ENCODE peak calls at places on chromosomes 7 and 10, in ten cellular contexts. X is frontal cortex; M is posterior cingulate gyrus; T is endothelial cell; B is natural killer cell treated with Interleukin-12 subunit alpha and Interleukin-12 subunit beta and Interleukin-15 and Interleukin-18, amount 100 ng/mL, for 72 hours; E is stimulated activated CD4-positive, alpha-beta T cell treated with anti-CD3 and anti-CD28 coated beads, Interleukin-12 subunit alpha, Interleukin-12 subunit beta, amount 100 ng/mL, for 24 hours; F is retina; N is SIG-M5; K is RWPE1; D is NB4. R is an unnamed sample.

GRCh38 chr10:135601-136464 is 578 bp downstream of the ZMYND11 start:
- DNase-seq in N (no peak), T (peak), B (peak), K (peak), X (peak), E (peak), M (peak), F (peak), D (peak), R (peak)

GRCh38 chr7:28106316-28106957 is 74.2 kb downstream of the JAZF1 start:
- DNase-seq in E (no peak), B (no peak), F (no peak), K (no peak), N (no peak), M (peak), D (no peak), X (peak), T (no peak), R (no peak)

GRCh38 chr7:68706291-68706690 is 892.0 kb upstream of the AUTS2 start:
- DNase-seq in M (no peak), K (no peak), E (no peak), F (no peak), T (no peak), D (peak), X (no peak), N (no peak), B (no peak), R (no peak)

GRCh38 chr10:14384096-14384730 is 53.5 kb upstream of the FRMD4A start:
- DNase-seq in B (no peak), K (no peak), T (no peak), X (no peak), M (no peak), N (no peak), E (no peak), F (no peak), D (no peak), R (no peak)

GRCh38 chr7:47218378-47219176 is 363.3 kb downstream of the TNS3 start:
- DNase-seq in D (no peak), K (no peak), F (no peak), B (no peak), X (no peak), M (no peak), E (no peak), N (no peak), T (no peak), R (no peak)

GRCh38 chr7:51152801-51153200 is 163.8 kb downstream of the COBL start:
- DNase-seq in E (no peak), M (no peak), B (no peak), X (no peak), D (no peak), T (no peak), K (no peak), F (no peak), N (no peak), R (no peak)

GRCh38 chr7:27104244-27105149 is 2.0 kb upstream of the HOXA2 start:
- DNase-seq in E (no peak), D (no peak), M (no peak), K (no peak), X (no peak), F (no peak), T (no peak), B (no peak), N (no peak), R (no peak)

GRCh38 chr10:75231672-75232581 is 3.8 kb downstream of the COMTD1 start:
- DNase-seq in D (peak), N (no peak), B (no peak), X (no peak), E (no peak), K (no peak), F (no peak), T (no peak), M (no peak), R (no peak)

GRCh38 chr10:6216916-6217315 is 14.2 kb downstream of the PFKFB3 start:
- DNase-seq in K (no peak), B (peak), D (no peak), F (no peak), M (peak), N (no peak), E (no peak), T (no peak), X (no peak), R (no peak)

GRCh38 chr10:118922226-118922625 is 107.3 kb upstream of the NANOS1 start:
- DNase-seq in N (no peak), X (no peak), F (no peak), K (no peak), B (no peak), M (no peak), E (no peak), T (no peak), D (no peak), R (no peak)

GRCh38 chr10:114917927-114918672 is 19.9 kb upstream of the TRUB1 start:
- DNase-seq in B (no peak), T (no peak), M (no peak), X (no peak), E (no peak), D (no peak), F (no peak), N (no peak), K (peak), R (no peak)

GRCh38 chr7:12674861-12675260 is 12.6 kb upstream of the ARL4A start:
- DNase-seq in N (no peak), T (peak), K (no peak), D (peak), X (no peak), F (no peak), E (no peak), M (no peak), B (no peak), R (no peak)

GRCh38 chr10:17805921-17806577 is 3.1 kb upstream of the MRC1 start:
- DNase-seq in T (no peak), N (no peak), K (no peak), X (no peak), M (peak), B (no peak), D (peak), F (peak), E (no peak), R (no peak)

GRCh38 chr10:75770634-75771081 is 339.2 kb downstream of the LRMDA start:
- DNase-seq in N (no peak), T (no peak), B (no peak), M (no peak), F (peak), D (no peak), E (no peak), K (no peak), X (no peak), R (no peak)

GRCh38 chr10:92720306-92721165 is 30.8 kb downstream of the HHEX start:
- DNase-seq in F (no peak), K (no peak), X (no peak), N (no peak), D (no peak), M (no peak), T (no peak), B (no peak), E (no peak), R (no peak)

GRCh38 chr10:11146402-11147171 is 128.9 kb downstream of the CELF2 start:
- DNase-seq in N (no peak), B (no peak), M (no peak), K (no peak), D (no peak), X (no peak), E (no peak), T (no peak), F (no peak), R (no peak)

GRCh38 chr10:79431891-79432831 is 13.3 kb downstream of the ZCCHC24 start:
- DNase-seq in K (no peak), B (peak), N (no peak), E (no peak), D (no peak), X (no peak), F (no peak), T (no peak), M (peak), R (no peak)

GRCh38 chr10:118850418-118851061 is 95.8 kb upstream of the CACUL1 start:
- DNase-seq in B (no peak), F (peak), T (peak), D (peak), M (peak), X (no peak), N (no peak), K (peak), E (peak), R (no peak)